ENCODE peak calls at places on chromosomes 5 and 9, in seven cellular contexts. S, Z, X, J, T, V and I are unnamed samples.

GRCh38 chr9:93510041-93510440 is 56.7 kb upstream of the FAM120AOS start:
- DNase-seq in S (no peak), Z (no peak), X (no peak), J (no peak), T (no peak), V (no peak), I (no peak)

GRCh38 chr5:161311965-161312364 is 234.6 kb downstream of the GABRB2 start:
- DNase-seq in S (no peak), Z (no peak), X (no peak), J (no peak), T (no peak), V (no peak), I (no peak)

GRCh38 chr9:123657099-123657498 is 272.8 kb downstream of the DENND1A start:
- DNase-seq in S (no peak), Z (no peak), X (no peak), J (no peak), T (no peak), V (no peak), I (no peak)

GRCh38 chr9:126836216-126836615 is 24.2 kb upstream of the ZBTB34 start:
- DNase-seq in S (no peak), Z (no peak), X (no peak), J (no peak), T (no peak), V (peak), I (no peak)

GRCh38 chr5:135566422-135567416 is 12.1 kb downstream of the CXCL14 start:
- DNase-seq in S (no peak), Z (no peak), X (no peak), J (no peak), T (no peak), V (no peak), I (no peak)

GRCh38 chr5:14063117-14063516 is 80.0 kb upstream of the TRIO start:
- DNase-seq in S (no peak), Z (no peak), X (no peak), J (no peak), T (no peak), V (no peak), I (no peak)

GRCh38 chr5:73254634-73255033 is 81.6 kb downstream of the TMEM174 start:
- DNase-seq in S (no peak), Z (no peak), X (no peak), J (no peak), T (no peak), V (no peak), I (peak)

GRCh38 chr9:89475891-89476440 is 21.9 kb downstream of the SEMA4D start:
- DNase-seq in S (no peak), Z (no peak), X (no peak), J (no peak), T (no peak), V (no peak), I (no peak)

GRCh38 chr5:88824892-88825781 is 57.8 kb downstream of the MEF2C start:
- DNase-seq in S (no peak), Z (peak), X (peak), J (no peak), T (no peak), V (peak), I (no peak)

GRCh38 chr9:136248951-136249880 is 3.6 kb upstream of the QSOX2 start:
- DNase-seq in S (no peak), Z (no peak), X (no peak), J (no peak), T (no peak), V (no peak), I (no peak)

GRCh38 chr9:136726631-136727191 is 14.3 kb downstream of the DIPK1B start:
- DNase-seq in S (peak), Z (peak), X (no peak), J (no peak), T (no peak), V (no peak), I (no peak)

GRCh38 chr9:101731429-101731828 is 7.0 kb downstream of the GRIN3A start:
- DNase-seq in S (no peak), Z (no peak), X (no peak), J (no peak), T (no peak), V (no peak), I (no peak)

GRCh38 chr5:69042915-69043795 is 50.7 kb upstream of the SLC30A5 start:
- DNase-seq in S (peak), Z (peak), X (peak), J (peak), T (peak), V (peak), I (peak)

GRCh38 chr5:125446986-125447385 is 700.5 kb upstream of the ZNF608 start:
- DNase-seq in S (no peak), Z (no peak), X (no peak), J (no peak), T (no peak), V (peak), I (no peak)

GRCh38 chr5:172293745-172294342 is 10.3 kb upstream of the UBTD2 start:
- DNase-seq in S (no peak), Z (no peak), X (no peak), J (no peak), T (no peak), V (no peak), I (no peak)

GRCh38 chr5:174601937-174602336 is 122.4 kb upstream of the MSX2 start:
- DNase-seq in S (no peak), Z (no peak), X (no peak), J (no peak), T (no peak), V (no peak), I (no peak)

GRCh38 chr5:177445052-177446016 is 1.3 kb upstream of the PRR7 start:
- DNase-seq in S (no peak), Z (no peak), X (no peak), J (no peak), T (no peak), V (no peak), I (no peak)

GRCh38 chr5:6058055-6058715 is 320.2 kb downstream of the MED10 start:
- DNase-seq in S (no peak), Z (no peak), X (no peak), J (no peak), T (no peak), V (no peak), I (no peak)

GRCh38 chr9:113492343-113493079 is 29.0 kb downstream of the RGS3 start:
- DNase-seq in S (no peak), Z (no peak), X (no peak), J (no peak), T (no peak), V (no peak), I (no peak)

GRCh38 chr5:140569197-140569596 is 4.6 kb downstream of the SLC35A4 start:
- DNase-seq in S (no peak), Z (no peak), X (no peak), J (no peak), T (no peak), V (no peak), I (no peak)

GRCh38 chr9:133199648-133200321 is 9.3 kb downstream of the OBP2B start:
- DNase-seq in S (no peak), Z (no peak), X (no peak), J (peak), T (no peak), V (no peak), I (no peak)

GRCh38 chr5:9411142-9411541 is 134.7 kb downstream of the SEMA5A start:
- DNase-seq in S (no peak), Z (no peak), X (no peak), J (no peak), T (no peak), V (no peak), I (no peak)

GRCh38 chr5:2383678-2384025 is 367.8 kb downstream of the IRX2 start:
- DNase-seq in S (no peak), Z (no peak), X (no peak), J (no peak), T (no peak), V (no peak), I (peak)

GRCh38 chr9:68998344-68998743 is 15.6 kb downstream of the PRKACG start:
- DNase-seq in S (no peak), Z (no peak), X (no peak), J (no peak), T (no peak), V (no peak), I (no peak)

GRCh38 chr9:137195525-137196220 is 4.9 kb downstream of the TPRN start:
- DNase-seq in S (no peak), Z (no peak), X (peak), J (no peak), T (no peak), V (no peak), I (peak)

GRCh38 chr9:114953917-114954316 is 23.5 kb upstream of the TNFSF8 start:
- DNase-seq in S (no peak), Z (no peak), X (no peak), J (no peak), T (peak), V (peak), I (peak)

GRCh38 chr5:43602456-43602817 is 543 bp upstream of the NNT start:
- DNase-seq in S (peak), Z (peak), X (peak), J (no peak), T (peak), V (peak), I (peak)

GRCh38 chr5:9386945-9387344 is 158.9 kb downstream of the SEMA5A start:
- DNase-seq in S (no peak), Z (no peak), X (no peak), J (no peak), T (no peak), V (no peak), I (no peak)

GRCh38 chr9:4402501-4402900 is 87.8 kb upstream of the SLC1A1 start:
- DNase-seq in S (no peak), Z (no peak), X (no peak), J (no peak), T (no peak), V (no peak), I (no peak)

GRCh38 chr9:28052104-28052503 is 478.8 kb upstream of the C9orf72 start:
- DNase-seq in S (no peak), Z (no peak), X (no peak), J (no peak), T (no peak), V (no peak), I (no peak)

GRCh38 chr9:677461-678097 is 163.9 kb upstream of the DMRT1 start:
- DNase-seq in S (no peak), Z (no peak), X (no peak), J (no peak), T (peak), V (no peak), I (no peak)

GRCh38 chr9:69168709-69169217 is 5.3 kb upstream of the TJP2 start:
- DNase-seq in S (no peak), Z (no peak), X (peak), J (peak), T (no peak), V (peak), I (no peak)

GRCh38 chr9:101449071-101449721 is 13.6 kb upstream of the ALDOB start:
- DNase-seq in S (peak), Z (peak), X (peak), J (peak), T (peak), V (peak), I (peak)

GRCh38 chr9:113715086-113715485 is 161.0 kb upstream of the ZNF618 start:
- DNase-seq in S (no peak), Z (no peak), X (peak), J (no peak), T (no peak), V (no peak), I (peak)